ENCODE peak calls at places on chromosomes 3 and 15, in six cellular contexts. One of them, this sample, is unnamed.

GRCh38 chr15:29094711-29095110 is 174.9 kb downstream of the NSMCE3 start:
- DNase-seq in HCT116: no peak
- DNase-seq in OCI-LY7: no peak
- DNase-seq in epithelial cell of proximal tubule: no peak
- DNase-seq in heart left ventricle: no peak
- DNase-seq in fibroblast of mammary gland: no peak
- DNase-seq in this sample: no peak

GRCh38 chr3:127159547-127159946 is 33.4 kb upstream of the PRR23E start:
- DNase-seq in HCT116: no peak
- DNase-seq in OCI-LY7: no peak
- DNase-seq in epithelial cell of proximal tubule: no peak
- DNase-seq in heart left ventricle: no peak
- DNase-seq in fibroblast of mammary gland: no peak
- DNase-seq in this sample: no peak

GRCh38 chr3:38834717-38835116 is 18.7 kb upstream of the SCN10A start:
- DNase-seq in HCT116: no peak
- DNase-seq in OCI-LY7: no peak
- DNase-seq in epithelial cell of proximal tubule: no peak
- DNase-seq in heart left ventricle: no peak
- DNase-seq in fibroblast of mammary gland: no peak
- DNase-seq in this sample: peak

GRCh38 chr15:22958487-22959280 is 21.5 kb downstream of the CYFIP1 start:
- DNase-seq in HCT116: no peak
- DNase-seq in OCI-LY7: no peak
- DNase-seq in epithelial cell of proximal tubule: no peak
- DNase-seq in heart left ventricle: no peak
- DNase-seq in fibroblast of mammary gland: no peak
- DNase-seq in this sample: no peak

GRCh38 chr15:25846377-25846776 is 16.8 kb downstream of the ATP10A start:
- DNase-seq in HCT116: no peak
- DNase-seq in OCI-LY7: peak
- DNase-seq in epithelial cell of proximal tubule: no peak
- DNase-seq in heart left ventricle: no peak
- DNase-seq in fibroblast of mammary gland: no peak
- DNase-seq in this sample: no peak

GRCh38 chr15:92683511-92683834 is 27.9 kb upstream of the FAM174B start:
- DNase-seq in HCT116: no peak
- DNase-seq in OCI-LY7: no peak
- DNase-seq in epithelial cell of proximal tubule: no peak
- DNase-seq in heart left ventricle: peak
- DNase-seq in fibroblast of mammary gland: peak
- DNase-seq in this sample: peak

GRCh38 chr15:53581513-53581912 is 177.9 kb downstream of the WDR72 start:
- DNase-seq in HCT116: no peak
- DNase-seq in OCI-LY7: no peak
- DNase-seq in epithelial cell of proximal tubule: no peak
- DNase-seq in heart left ventricle: no peak
- DNase-seq in fibroblast of mammary gland: no peak
- DNase-seq in this sample: no peak

GRCh38 chr3:154844863-154845262 is 235.3 kb upstream of the MME start:
- DNase-seq in HCT116: no peak
- DNase-seq in OCI-LY7: peak
- DNase-seq in epithelial cell of proximal tubule: no peak
- DNase-seq in heart left ventricle: no peak
- DNase-seq in fibroblast of mammary gland: no peak
- DNase-seq in this sample: no peak

GRCh38 chr3:100360757-100361496 is 26.4 kb downstream of the NIT2 start:
- DNase-seq in HCT116: no peak
- DNase-seq in OCI-LY7: no peak
- DNase-seq in epithelial cell of proximal tubule: no peak
- DNase-seq in heart left ventricle: no peak
- DNase-seq in fibroblast of mammary gland: peak
- DNase-seq in this sample: no peak

GRCh38 chr3:125470671-125471070 is 49.3 kb downstream of the SNX4 start:
- DNase-seq in HCT116: no peak
- DNase-seq in OCI-LY7: no peak
- DNase-seq in epithelial cell of proximal tubule: no peak
- DNase-seq in heart left ventricle: no peak
- DNase-seq in fibroblast of mammary gland: no peak
- DNase-seq in this sample: no peak

GRCh38 chr3:197749315-197749600 is 425 bp upstream of the FYTTD1 start:
- DNase-seq in HCT116: peak
- DNase-seq in OCI-LY7: peak
- DNase-seq in epithelial cell of proximal tubule: no peak
- DNase-seq in heart left ventricle: no peak
- DNase-seq in fibroblast of mammary gland: peak
- DNase-seq in this sample: peak

GRCh38 chr15:49301562-49301961 is 121.5 kb upstream of the FGF7 start:
- DNase-seq in HCT116: no peak
- DNase-seq in OCI-LY7: no peak
- DNase-seq in epithelial cell of proximal tubule: no peak
- DNase-seq in heart left ventricle: no peak
- DNase-seq in fibroblast of mammary gland: peak
- DNase-seq in this sample: peak

GRCh38 chr3:18443670-18444596 is 18.8 kb upstream of the SATB1 start:
- DNase-seq in HCT116: no peak
- DNase-seq in OCI-LY7: no peak
- DNase-seq in epithelial cell of proximal tubule: no peak
- DNase-seq in heart left ventricle: peak
- DNase-seq in fibroblast of mammary gland: no peak
- DNase-seq in this sample: no peak

GRCh38 chr3:51379301-51379700 is 5.8 kb upstream of the MANF start:
- DNase-seq in HCT116: no peak
- DNase-seq in OCI-LY7: no peak
- DNase-seq in epithelial cell of proximal tubule: no peak
- DNase-seq in heart left ventricle: no peak
- DNase-seq in fibroblast of mammary gland: no peak
- DNase-seq in this sample: no peak

GRCh38 chr15:32979710-32980109 is 214.8 kb downstream of the FMN1 start:
- DNase-seq in HCT116: no peak
- DNase-seq in OCI-LY7: no peak
- DNase-seq in epithelial cell of proximal tubule: peak
- DNase-seq in heart left ventricle: no peak
- DNase-seq in fibroblast of mammary gland: peak
- DNase-seq in this sample: peak

GRCh38 chr3:73624363-73625123 is at the start of gene PDZRN3:
- DNase-seq in HCT116: no peak
- DNase-seq in OCI-LY7: no peak
- DNase-seq in epithelial cell of proximal tubule: no peak
- DNase-seq in heart left ventricle: peak
- DNase-seq in fibroblast of mammary gland: peak
- DNase-seq in this sample: peak

GRCh38 chr3:55795296-55795695 is 308.2 kb upstream of the WNT5A start:
- DNase-seq in HCT116: no peak
- DNase-seq in OCI-LY7: no peak
- DNase-seq in epithelial cell of proximal tubule: no peak
- DNase-seq in heart left ventricle: no peak
- DNase-seq in fibroblast of mammary gland: no peak
- DNase-seq in this sample: no peak

GRCh38 chr3:111338059-111338698 is 203.8 kb upstream of the CD96 start:
- DNase-seq in HCT116: peak
- DNase-seq in OCI-LY7: peak
- DNase-seq in epithelial cell of proximal tubule: peak
- DNase-seq in heart left ventricle: no peak
- DNase-seq in fibroblast of mammary gland: peak
- DNase-seq in this sample: peak

DNA sequence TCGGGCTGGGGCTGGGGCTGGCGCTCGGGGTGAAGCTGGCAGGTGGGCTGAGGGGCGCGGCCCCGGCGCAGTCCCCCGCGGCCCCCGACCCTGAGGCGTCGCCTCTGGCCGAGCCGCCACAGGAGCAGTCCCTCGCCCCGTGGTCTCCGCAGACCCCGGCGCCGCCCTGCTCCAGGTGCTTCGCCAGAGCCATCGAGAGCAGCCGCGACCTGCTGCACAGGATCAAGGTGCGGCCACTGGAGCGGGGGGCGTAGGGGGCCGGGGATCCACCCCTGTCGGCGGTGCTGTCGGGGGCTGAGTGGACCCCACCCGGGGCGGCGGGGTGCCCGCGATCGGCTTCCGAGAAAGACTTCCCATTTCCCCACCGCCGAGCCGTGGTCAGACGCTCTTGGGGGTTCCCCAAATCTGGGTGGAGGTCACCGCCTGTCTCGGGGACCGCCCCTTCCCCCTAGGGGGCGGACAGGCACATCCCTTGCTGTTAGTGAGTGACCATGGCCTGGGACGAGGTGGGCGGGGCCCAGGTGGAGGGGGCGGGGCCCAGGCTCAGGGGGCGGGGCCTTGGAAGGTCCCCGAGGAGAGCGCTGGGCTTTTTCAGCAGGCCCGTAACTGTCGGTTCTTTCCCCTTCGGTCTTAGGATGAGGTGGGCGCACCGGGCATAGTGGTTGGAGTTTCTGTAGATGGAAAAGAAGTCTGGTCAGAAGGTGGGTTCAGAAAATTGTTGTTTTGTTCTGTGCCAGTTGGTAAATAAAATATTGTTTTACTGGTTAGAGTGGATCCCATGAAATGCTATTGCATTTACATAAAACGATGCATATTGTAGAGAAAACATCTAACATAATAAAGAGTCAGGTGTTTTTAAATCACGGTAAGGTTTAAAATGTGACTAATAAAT is 587 bp downstream of the LACTB start:
- DNase-seq in HCT116: peak
- DNase-seq in OCI-LY7: peak
- DNase-seq in epithelial cell of proximal tubule: no peak
- DNase-seq in heart left ventricle: peak
- DNase-seq in fibroblast of mammary gland: peak
- DNase-seq in this sample: peak
- TF ChIP-seq CTCF in HCT116: peak
- TF ChIP-seq CTCF in OCI-LY7: peak
- TF ChIP-seq CTCF in epithelial cell of proximal tubule: peak
- TF ChIP-seq CTCF in heart left ventricle: no peak
- TF ChIP-seq CTCF in fibroblast of mammary gland: no peak
- TF ChIP-seq CTCF in this sample: peak

GRCh38 chr15:86165263-86166204 is 85.9 kb downstream of the AGBL1 start:
- DNase-seq in HCT116: no peak
- DNase-seq in OCI-LY7: no peak
- DNase-seq in epithelial cell of proximal tubule: no peak
- DNase-seq in heart left ventricle: no peak
- DNase-seq in fibroblast of mammary gland: no peak
- DNase-seq in this sample: peak

GRCh38 chr15:86162172-86162591 is 82.5 kb downstream of the AGBL1 start:
- DNase-seq in HCT116: no peak
- DNase-seq in OCI-LY7: no peak
- DNase-seq in epithelial cell of proximal tubule: no peak
- DNase-seq in heart left ventricle: peak
- DNase-seq in fibroblast of mammary gland: no peak
- DNase-seq in this sample: no peak

GRCh38 chr15:86162676-86163075 is 83.0 kb downstream of the AGBL1 start:
- DNase-seq in HCT116: no peak
- DNase-seq in OCI-LY7: no peak
- DNase-seq in epithelial cell of proximal tubule: no peak
- DNase-seq in heart left ventricle: no peak
- DNase-seq in fibroblast of mammary gland: no peak
- DNase-seq in this sample: no peak

GRCh38 chr15:86164222-86164898 is 84.7 kb downstream of the AGBL1 start:
- DNase-seq in HCT116: no peak
- DNase-seq in OCI-LY7: no peak
- DNase-seq in epithelial cell of proximal tubule: no peak
- DNase-seq in heart left ventricle: no peak
- DNase-seq in fibroblast of mammary gland: peak
- DNase-seq in this sample: peak

DNA sequence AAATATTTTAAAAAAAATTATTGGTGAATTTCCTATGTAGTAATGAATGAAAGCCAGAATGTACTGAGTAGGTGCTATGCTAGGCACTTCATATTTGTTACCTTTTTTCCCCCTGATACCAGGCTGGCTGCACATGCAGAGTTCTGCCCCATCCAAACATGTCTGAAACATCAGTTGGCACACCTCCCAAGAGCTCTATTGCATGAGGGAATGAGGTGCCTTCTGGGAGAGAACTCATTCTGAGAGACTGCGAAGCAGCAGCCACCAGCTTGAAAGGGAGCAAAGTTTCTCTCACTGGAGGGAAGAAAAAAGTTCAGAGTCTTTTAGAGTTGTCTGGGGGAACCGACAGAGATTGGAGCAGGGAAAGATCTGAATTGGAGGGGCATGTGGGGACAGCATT is 84.1 kb downstream of the AGBL1 start:
- DNase-seq in HCT116: no peak
- DNase-seq in OCI-LY7: no peak
- DNase-seq in epithelial cell of proximal tubule: no peak
- DNase-seq in heart left ventricle: no peak
- DNase-seq in fibroblast of mammary gland: no peak
- DNase-seq in this sample: peak
- H3K4me3 ChIP-seq in HCT116: no peak
- H3K4me3 ChIP-seq in OCI-LY7: no peak
- H3K4me3 ChIP-seq in epithelial cell of proximal tubule: no peak
- H3K4me3 ChIP-seq in heart left ventricle: no peak
- H3K4me3 ChIP-seq in fibroblast of mammary gland: no peak
- H3K4me3 ChIP-seq in this sample: no peak

GRCh38 chr3:65245133-65246076 is 557.6 kb upstream of the ADAMTS9 start:
- DNase-seq in HCT116: no peak
- DNase-seq in OCI-LY7: no peak
- DNase-seq in epithelial cell of proximal tubule: no peak
- DNase-seq in heart left ventricle: no peak
- DNase-seq in fibroblast of mammary gland: peak
- DNase-seq in this sample: peak
- TF ChIP-seq CTCF in HCT116: peak
- TF ChIP-seq CTCF in OCI-LY7: peak
- TF ChIP-seq CTCF in epithelial cell of proximal tubule: peak
- TF ChIP-seq CTCF in heart left ventricle: peak
- TF ChIP-seq CTCF in fibroblast of mammary gland: peak
- TF ChIP-seq CTCF in this sample: peak

GRCh38 chr15:35319354-35319753 is 226.6 kb downstream of the DPH6 start:
- DNase-seq in HCT116: no peak
- DNase-seq in OCI-LY7: no peak
- DNase-seq in epithelial cell of proximal tubule: no peak
- DNase-seq in heart left ventricle: no peak
- DNase-seq in fibroblast of mammary gland: no peak
- DNase-seq in this sample: no peak

GRCh38 chr15:35320158-35320780 is 225.7 kb downstream of the DPH6 start:
- DNase-seq in HCT116: no peak
- DNase-seq in OCI-LY7: no peak
- DNase-seq in epithelial cell of proximal tubule: no peak
- DNase-seq in heart left ventricle: no peak
- DNase-seq in fibroblast of mammary gland: no peak
- DNase-seq in this sample: no peak

GRCh38 chr15:35320911-35321310 is 225.1 kb downstream of the DPH6 start:
- DNase-seq in HCT116: no peak
- DNase-seq in OCI-LY7: no peak
- DNase-seq in epithelial cell of proximal tubule: no peak
- DNase-seq in heart left ventricle: no peak
- DNase-seq in fibroblast of mammary gland: no peak
- DNase-seq in this sample: no peak

GRCh38 chr15:35321926-35322325 is 224.0 kb downstream of the DPH6 start:
- DNase-seq in HCT116: no peak
- DNase-seq in OCI-LY7: no peak
- DNase-seq in epithelial cell of proximal tubule: no peak
- DNase-seq in heart left ventricle: no peak
- DNase-seq in fibroblast of mammary gland: no peak
- DNase-seq in this sample: no peak

DNA sequence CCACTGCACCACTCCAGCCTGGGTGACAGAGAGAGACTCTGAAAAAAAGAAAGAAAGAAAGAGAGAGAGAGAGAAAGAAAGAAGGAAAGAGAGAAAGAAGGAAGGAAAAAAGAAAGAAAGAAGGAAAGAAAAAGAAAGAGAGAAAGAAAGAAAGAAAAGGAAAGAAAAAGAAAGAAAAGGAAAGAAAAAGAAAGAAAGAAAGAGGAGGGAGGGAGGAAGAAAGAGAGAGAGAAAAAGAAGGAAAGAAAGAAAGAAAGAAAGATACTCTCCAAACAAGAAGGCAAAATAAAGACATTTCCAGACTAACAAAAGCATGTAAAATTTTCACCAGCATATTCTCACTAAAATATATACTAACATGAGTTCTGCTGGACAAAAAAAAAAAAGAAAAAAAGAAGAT is 228.7 kb downstream of the DPH6 start:
- DNase-seq in HCT116: no peak
- DNase-seq in OCI-LY7: no peak
- DNase-seq in epithelial cell of proximal tubule: no peak
- DNase-seq in heart left ventricle: no peak
- DNase-seq in fibroblast of mammary gland: no peak
- DNase-seq in this sample: no peak
- H3K4me3 ChIP-seq in HCT116: no peak
- H3K4me3 ChIP-seq in OCI-LY7: no peak
- H3K4me3 ChIP-seq in epithelial cell of proximal tubule: no peak
- H3K4me3 ChIP-seq in heart left ventricle: no peak
- H3K4me3 ChIP-seq in fibroblast of mammary gland: no peak
- H3K4me3 ChIP-seq in this sample: no peak

This sample was measured in AG10803.